ENCODE peak calls at places on chromosomes 6 and 20, in six cellular contexts. One of them, this sample, is unnamed.

GRCh38 chr6:21505574-21505990 is 88.0 kb upstream of the SOX4 start:
- DNase-seq in fibroblast of pulmonary artery: no peak
- DNase-seq in breast epithelium: no peak
- DNase-seq in GM12878: no peak
- DNase-seq in heart left ventricle: no peak
- DNase-seq in ovary: no peak
- DNase-seq in this sample: no peak

GRCh38 chr6:140566706-140567330 is 1192.4 kb upstream of the CITED2 start:
- DNase-seq in fibroblast of pulmonary artery: peak; percentile 68
- DNase-seq in breast epithelium: no peak
- DNase-seq in GM12878: no peak
- DNase-seq in heart left ventricle: no peak
- DNase-seq in ovary: no peak
- DNase-seq in this sample: no peak

GRCh38 chr6:106692112-106692822 is 62.9 kb downstream of the QRSL1 start:
- DNase-seq in fibroblast of pulmonary artery: peak; percentile 36
- DNase-seq in breast epithelium: peak; percentile 70
- DNase-seq in GM12878: no peak
- DNase-seq in heart left ventricle: no peak
- DNase-seq in ovary: no peak
- DNase-seq in this sample: no peak

GRCh38 chr6:36666726-36667591 is 11.6 kb upstream of the CDKN1A start:
- DNase-seq in fibroblast of pulmonary artery: peak; percentile 96
- DNase-seq in breast epithelium: no peak
- DNase-seq in GM12878: peak; percentile 91
- DNase-seq in heart left ventricle: peak; percentile 55
- DNase-seq in ovary: peak; percentile 94
- DNase-seq in this sample: peak; percentile 89

GRCh38 chr6:32854376-32855178 is 585 bp downstream of the PSMB9 start:
- DNase-seq in fibroblast of pulmonary artery: peak; percentile 23
- DNase-seq in breast epithelium: no peak
- DNase-seq in GM12878: no peak
- DNase-seq in heart left ventricle: peak; percentile 58
- DNase-seq in ovary: peak; percentile 49
- DNase-seq in this sample: no peak

GRCh38 chr20:39042279-39043150 is 80.4 kb downstream of the DHX35 start:
- DNase-seq in fibroblast of pulmonary artery: peak; percentile 4
- DNase-seq in breast epithelium: no peak
- DNase-seq in GM12878: no peak
- DNase-seq in heart left ventricle: no peak
- DNase-seq in ovary: no peak
- DNase-seq in this sample: no peak

GRCh38 chr20:48926816-48927215 is 5.3 kb downstream of the ARFGEF2 start:
- DNase-seq in fibroblast of pulmonary artery: no peak
- DNase-seq in breast epithelium: no peak
- DNase-seq in GM12878: no peak
- DNase-seq in heart left ventricle: no peak
- DNase-seq in ovary: no peak
- DNase-seq in this sample: no peak

GRCh38 chr20:32203556-32204484 is 3.7 kb downstream of the PLAGL2 start:
- DNase-seq in fibroblast of pulmonary artery: peak; percentile 73
- DNase-seq in breast epithelium: no peak
- DNase-seq in GM12878: no peak
- DNase-seq in heart left ventricle: no peak
- DNase-seq in ovary: no peak
- DNase-seq in this sample: no peak

GRCh38 chr20:10219452-10219791 is 792 bp downstream of the SNAP25 start:
- DNase-seq in fibroblast of pulmonary artery: peak; percentile 63
- DNase-seq in breast epithelium: peak; percentile 61
- DNase-seq in GM12878: no peak
- DNase-seq in heart left ventricle: peak; percentile 77
- DNase-seq in ovary: peak; percentile 81
- DNase-seq in this sample: peak; percentile 50

GRCh38 chr6:29685718-29686326 is 4.9 kb upstream of the ZFP57 start:
- DNase-seq in fibroblast of pulmonary artery: peak; percentile 24
- DNase-seq in breast epithelium: no peak
- DNase-seq in GM12878: no peak
- DNase-seq in heart left ventricle: no peak
- DNase-seq in ovary: no peak
- DNase-seq in this sample: no peak

GRCh38 chr6:7939864-7940228 is 29.3 kb upstream of the TXNDC5 start:
- DNase-seq in fibroblast of pulmonary artery: no peak
- DNase-seq in breast epithelium: no peak
- DNase-seq in GM12878: no peak
- DNase-seq in heart left ventricle: no peak
- DNase-seq in ovary: no peak
- DNase-seq in this sample: no peak

GRCh38 chr6:151240036-151240685 is 394 bp downstream of the AKAP12 start:
- DNase-seq in fibroblast of pulmonary artery: peak; percentile 78
- DNase-seq in breast epithelium: no peak
- DNase-seq in GM12878: no peak
- DNase-seq in heart left ventricle: peak; percentile 84
- DNase-seq in ovary: peak; percentile 88
- DNase-seq in this sample: peak; percentile 18

GRCh38 chr20:36303831-36304230 is 2.3 kb upstream of the DLGAP4 start:
- DNase-seq in fibroblast of pulmonary artery: no peak
- DNase-seq in breast epithelium: no peak
- DNase-seq in GM12878: no peak
- DNase-seq in heart left ventricle: no peak
- DNase-seq in ovary: no peak
- DNase-seq in this sample: no peak

GRCh38 chr6:26202811-26203583 is 115.8 kb downstream of the HFE start:
- DNase-seq in fibroblast of pulmonary artery: no peak
- DNase-seq in breast epithelium: no peak
- DNase-seq in GM12878: no peak
- DNase-seq in heart left ventricle: no peak
- DNase-seq in ovary: no peak
- DNase-seq in this sample: no peak

GRCh38 chr6:113458368-113459010 is 398.7 kb upstream of the MARCKS start:
- DNase-seq in fibroblast of pulmonary artery: peak; percentile 49
- DNase-seq in breast epithelium: no peak
- DNase-seq in GM12878: no peak
- DNase-seq in heart left ventricle: no peak
- DNase-seq in ovary: no peak
- DNase-seq in this sample: no peak

GRCh38 chr20:32945710-32946221 is 58.5 kb downstream of the SUN5 start:
- DNase-seq in fibroblast of pulmonary artery: peak; percentile 47
- DNase-seq in breast epithelium: no peak
- DNase-seq in GM12878: no peak
- DNase-seq in heart left ventricle: no peak
- DNase-seq in ovary: no peak
- DNase-seq in this sample: no peak

GRCh38 chr20:36499723-36500501 is 41.4 kb upstream of the MYL9 start:
- DNase-seq in fibroblast of pulmonary artery: no peak
- DNase-seq in breast epithelium: no peak
- DNase-seq in GM12878: no peak
- DNase-seq in heart left ventricle: no peak
- DNase-seq in ovary: no peak
- DNase-seq in this sample: no peak

GRCh38 chr20:50588034-50588736 is 78.0 kb downstream of the PTPN1 start:
- DNase-seq in fibroblast of pulmonary artery: peak; percentile 69
- DNase-seq in breast epithelium: peak; percentile 76
- DNase-seq in GM12878: no peak
- DNase-seq in heart left ventricle: peak; percentile 63
- DNase-seq in ovary: peak; percentile 67
- DNase-seq in this sample: no peak

GRCh38 chr6:35391240-35391968 is 49.0 kb downstream of the PPARD start:
- DNase-seq in fibroblast of pulmonary artery: peak; percentile 89
- DNase-seq in breast epithelium: no peak
- DNase-seq in GM12878: no peak
- DNase-seq in heart left ventricle: no peak
- DNase-seq in ovary: no peak
- DNase-seq in this sample: no peak

GRCh38 chr20:47677314-47678129 is 107.8 kb downstream of the SULF2 start:
- DNase-seq in fibroblast of pulmonary artery: peak; percentile 37
- DNase-seq in breast epithelium: no peak
- DNase-seq in GM12878: no peak
- DNase-seq in heart left ventricle: no peak
- DNase-seq in ovary: peak; percentile 39
- DNase-seq in this sample: peak; percentile 73

GRCh38 chr20:22700387-22700786 is 116.0 kb upstream of the FOXA2 start:
- DNase-seq in fibroblast of pulmonary artery: peak; percentile 79
- DNase-seq in breast epithelium: no peak
- DNase-seq in GM12878: no peak
- DNase-seq in heart left ventricle: no peak
- DNase-seq in ovary: no peak
- DNase-seq in this sample: no peak

GRCh38 chr6:119856136-119856535 is 506.6 kb upstream of the MAN1A1 start:
- DNase-seq in fibroblast of pulmonary artery: no peak
- DNase-seq in breast epithelium: no peak
- DNase-seq in GM12878: peak; percentile 3
- DNase-seq in heart left ventricle: no peak
- DNase-seq in ovary: no peak
- DNase-seq in this sample: no peak

GRCh38 chr6:83827050-83827449 is 26.1 kb upstream of the RIPPLY2 start:
- DNase-seq in fibroblast of pulmonary artery: no peak
- DNase-seq in breast epithelium: no peak
- DNase-seq in GM12878: no peak
- DNase-seq in heart left ventricle: no peak
- DNase-seq in ovary: no peak
- DNase-seq in this sample: no peak

GRCh38 chr6:155528335-155528734 is 72.7 kb upstream of the NOX3 start:
- DNase-seq in fibroblast of pulmonary artery: peak; percentile 23
- DNase-seq in breast epithelium: no peak
- DNase-seq in GM12878: no peak
- DNase-seq in heart left ventricle: no peak
- DNase-seq in ovary: no peak
- DNase-seq in this sample: no peak

GRCh38 chr20:19813839-19814238 is 55.8 kb downstream of the RIN2 start:
- DNase-seq in fibroblast of pulmonary artery: peak; percentile 49
- DNase-seq in breast epithelium: no peak
- DNase-seq in GM12878: no peak
- DNase-seq in heart left ventricle: no peak
- DNase-seq in ovary: no peak
- DNase-seq in this sample: no peak

GRCh38 chr20:34538671-34539123 is 19.8 kb upstream of the MAP1LC3A start:
- DNase-seq in fibroblast of pulmonary artery: peak; percentile 71
- DNase-seq in breast epithelium: no peak
- DNase-seq in GM12878: no peak
- DNase-seq in heart left ventricle: no peak
- DNase-seq in ovary: no peak
- DNase-seq in this sample: no peak

DNA sequence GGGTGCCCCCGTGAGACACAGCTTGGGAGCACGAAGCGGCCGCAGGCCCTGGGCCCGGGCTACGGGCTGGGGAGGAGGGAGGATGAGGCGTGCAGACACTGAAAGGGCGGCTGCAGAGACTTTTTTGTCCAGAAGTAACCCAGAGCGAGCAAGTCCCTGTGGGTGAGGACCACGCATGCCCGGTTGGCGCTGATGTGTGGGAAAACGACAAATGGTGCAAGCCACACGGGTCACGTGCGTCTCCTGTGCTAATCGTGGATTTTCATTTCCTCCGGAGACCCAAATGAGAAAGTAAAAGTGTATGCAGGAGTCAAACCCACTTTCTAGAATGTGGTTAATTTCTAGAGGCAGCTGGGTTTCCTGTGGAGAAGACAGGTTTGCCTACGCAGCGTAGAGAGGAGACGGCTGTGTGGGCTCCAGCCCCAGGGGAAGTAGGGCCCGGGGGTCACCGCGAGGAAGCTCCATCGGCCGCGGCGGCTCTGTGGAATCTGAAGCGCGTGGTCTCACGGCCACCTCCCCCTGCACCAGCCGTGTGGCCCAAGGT is 19.0 kb downstream of the DLL1 start:
- DNase-seq in fibroblast of pulmonary artery: no peak
- DNase-seq in breast epithelium: no peak
- DNase-seq in GM12878: peak; percentile 91
- DNase-seq in heart left ventricle: no peak
- DNase-seq in ovary: no peak
- DNase-seq in this sample: peak; percentile 80
- H3K4me3 ChIP-seq in fibroblast of pulmonary artery: no peak overlapping the region
- H3K4me3 ChIP-seq in breast epithelium: no peak overlapping the region
- H3K4me3 ChIP-seq in GM12878: peak overlapping the region; percentile 61
- H3K4me3 ChIP-seq in heart left ventricle: peak overlapping the region; percentile 35
- H3K4me3 ChIP-seq in ovary: no peak overlapping the region
- H3K4me3 ChIP-seq in this sample: peak overlapping the region; percentile 47

GRCh38 chr6:112153926-112154621 is 66.7 kb downstream of the FAM229B start:
- DNase-seq in fibroblast of pulmonary artery: peak; percentile 92
- DNase-seq in breast epithelium: no peak
- DNase-seq in GM12878: no peak
- DNase-seq in heart left ventricle: no peak
- DNase-seq in ovary: no peak
- DNase-seq in this sample: no peak

GRCh38 chr6:112156694-112157093 is 69.3 kb downstream of the FAM229B start:
- DNase-seq in fibroblast of pulmonary artery: peak; percentile 17
- DNase-seq in breast epithelium: no peak
- DNase-seq in GM12878: no peak
- DNase-seq in heart left ventricle: no peak
- DNase-seq in ovary: no peak
- DNase-seq in this sample: no peak

GRCh38 chr6:112155900-112156299 is 68.5 kb downstream of the FAM229B start:
- DNase-seq in fibroblast of pulmonary artery: peak; percentile 68
- DNase-seq in breast epithelium: no peak
- DNase-seq in GM12878: no peak
- DNase-seq in heart left ventricle: no peak
- DNase-seq in ovary: no peak
- DNase-seq in this sample: no peak

GRCh38 chr6:112150363-112150762 is 63.0 kb downstream of the FAM229B start:
- DNase-seq in fibroblast of pulmonary artery: no peak
- DNase-seq in breast epithelium: no peak
- DNase-seq in GM12878: no peak
- DNase-seq in heart left ventricle: no peak
- DNase-seq in ovary: no peak
- DNase-seq in this sample: no peak

GRCh38 chr6:112154711-112155110 is 67.3 kb downstream of the FAM229B start:
- DNase-seq in fibroblast of pulmonary artery: no peak
- DNase-seq in breast epithelium: no peak
- DNase-seq in GM12878: no peak
- DNase-seq in heart left ventricle: no peak
- DNase-seq in ovary: no peak
- DNase-seq in this sample: no peak
- H3K4me3 ChIP-seq in fibroblast of pulmonary artery: no peak overlapping the region
- H3K4me3 ChIP-seq in breast epithelium: no peak overlapping the region
- H3K4me3 ChIP-seq in GM12878: no peak overlapping the region
- H3K4me3 ChIP-seq in heart left ventricle: no peak overlapping the region
- H3K4me3 ChIP-seq in ovary: no peak overlapping the region
- H3K4me3 ChIP-seq in this sample: no peak overlapping the region

GRCh38 chr20:26209171-26209941 is 512.7 kb upstream of the ZNF337 start:
- DNase-seq in fibroblast of pulmonary artery: no peak
- DNase-seq in breast epithelium: no peak
- DNase-seq in GM12878: no peak
- DNase-seq in heart left ventricle: peak; percentile 16
- DNase-seq in ovary: no peak
- DNase-seq in this sample: peak; percentile 22
- H3K4me3 ChIP-seq in fibroblast of pulmonary artery: no peak overlapping the region
- H3K4me3 ChIP-seq in breast epithelium: peak overlapping the region; percentile 62
- H3K4me3 ChIP-seq in GM12878: no peak overlapping the region
- H3K4me3 ChIP-seq in heart left ventricle: peak overlapping the region; percentile 45
- H3K4me3 ChIP-seq in ovary: no peak overlapping the region
- H3K4me3 ChIP-seq in this sample: no peak overlapping the region

DNA sequence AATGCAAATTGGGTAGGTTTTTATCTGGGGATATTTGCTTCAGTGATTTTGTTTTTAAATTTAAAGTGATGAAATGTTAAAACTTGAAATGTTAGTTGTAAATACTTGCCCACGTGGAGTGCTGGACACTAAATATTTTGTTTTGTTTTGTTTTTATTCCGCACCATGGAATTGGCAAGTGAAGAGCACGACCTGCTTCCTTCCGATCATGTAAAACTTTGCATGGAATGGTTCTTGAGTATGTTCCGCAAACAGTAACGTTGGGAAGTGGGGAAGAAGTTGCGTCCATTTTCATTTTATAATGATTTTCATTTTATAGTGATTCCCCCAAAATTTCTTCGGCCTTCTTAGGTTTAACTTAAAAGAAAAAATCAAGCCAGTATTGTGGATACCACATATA is 773 bp downstream of the IRAK1BP1 start:
- DNase-seq in fibroblast of pulmonary artery: peak; percentile 5
- DNase-seq in breast epithelium: no peak
- DNase-seq in GM12878: no peak
- DNase-seq in heart left ventricle: no peak
- DNase-seq in ovary: no peak
- DNase-seq in this sample: no peak
- H3K4me3 ChIP-seq in fibroblast of pulmonary artery: peak overlapping the region; percentile 95
- H3K4me3 ChIP-seq in breast epithelium: peak overlapping the region; percentile 98
- H3K4me3 ChIP-seq in GM12878: peak overlapping the region; percentile 90
- H3K4me3 ChIP-seq in heart left ventricle: peak overlapping the region; percentile 86
- H3K4me3 ChIP-seq in ovary: peak overlapping the region; percentile 51
- H3K4me3 ChIP-seq in this sample: peak overlapping the region; percentile 67

This sample was measured in GM06990.